ENCODE peak calls at places on chromosomes 6 and 20, in six cellular contexts. W is ELR; S is caudate nucleus; Q is stimulated activated CD4-positive, alpha-beta T cell treated with anti-CD3 and anti-CD28 coated beads, Interleukin-12 subunit alpha, Interleukin-12 subunit beta, amount 100 ng/mL, for 48 hours; E is AG08396; H is effector CD4-positive, alpha-beta T cell. B is an unnamed sample.

GRCh38 chr20:17771206-17772004 is 71.6 kb downstream of the BANF2 start:
- DNase-seq in E (no peak), S (no peak), H (no peak), Q (no peak), W (no peak), B (no peak)

GRCh38 chr6:136788069-136788902 is 4.0 kb downstream of the MAP3K5 start:
- DNase-seq in S (no peak), Q (no peak), W (peak; percentile 86), E (no peak), H (peak; percentile 11), B (peak; percentile 72)

GRCh38 chr6:36914227-36914794 is 28.6 kb downstream of the C6orf89 start:
- DNase-seq in E (no peak), S (no peak), H (peak; percentile 9), Q (no peak), W (peak; percentile 80), B (no peak)

GRCh38 chr20:37081717-37082289 is 14.0 kb downstream of the RBL1 start:
- DNase-seq in S (no peak), W (peak; percentile 21), Q (no peak), H (peak; percentile 42), E (no peak), B (peak; percentile 7)

GRCh38 chr6:96065211-96065610 is 49.4 kb downstream of the FUT9 start:
- DNase-seq in S (no peak), H (no peak), W (no peak), E (no peak), Q (no peak), B (no peak)

GRCh38 chr20:3031524-3032147 is 11.8 kb upstream of the GNRH2 start:
- DNase-seq in S (no peak), E (no peak), W (no peak), H (no peak), Q (no peak), B (no peak)

GRCh38 chr6:93423542-93423941 is 4.2 kb upstream of the EPHA7 start:
- DNase-seq in H (no peak), Q (no peak), E (no peak), S (no peak), W (peak; percentile 6), B (peak; percentile 43)

GRCh38 chr20:41437836-41438235 is 71.2 kb upstream of the EMILIN3 start:
- DNase-seq in Q (no peak), H (no peak), E (no peak), W (no peak), S (no peak), B (peak; percentile 7)

GRCh38 chr6:14734416-14735340 is 511.2 kb upstream of the JARID2 start:
- DNase-seq in H (no peak), E (peak; percentile 32), S (no peak), Q (no peak), W (peak; percentile 93), B (peak; percentile 90)

GRCh38 chr6:166862287-166862977 is 93.9 kb downstream of the RNASET2 start:
- DNase-seq in S (no peak), H (peak; percentile 14), E (peak; percentile 38), W (no peak), Q (no peak), B (no peak)

GRCh38 chr6:56795852-56796532 is 153.3 kb upstream of the DST start:
- DNase-seq in Q (no peak), W (peak; percentile 69), E (no peak), S (no peak), H (no peak), B (no peak)

GRCh38 chr20:23205221-23205620 is 119.1 kb upstream of the CD93 start:
- DNase-seq in E (no peak), W (no peak), H (no peak), S (no peak), Q (no peak), B (no peak)

GRCh38 chr6:158219229-158219628 is 51.1 kb downstream of the GTF2H5 start:
- DNase-seq in W (peak; percentile 84), H (no peak), S (no peak), Q (no peak), E (peak; percentile 82), B (peak; percentile 94)

GRCh38 chr6:129498950-129499870 is 210.8 kb downstream of the ARHGAP18 start:
- DNase-seq in E (no peak), H (peak; percentile 15), Q (no peak), W (peak; percentile 83), S (no peak), B (peak; percentile 78)

GRCh38 chr6:88165877-88166492 is at the start of gene CNR1:
- DNase-seq in W (no peak), Q (no peak), E (peak; percentile 37), S (peak; percentile 41), H (no peak), B (no peak)

GRCh38 chr6:39778581-39779270 is 13.4 kb upstream of the DAAM2 start:
- DNase-seq in H (no peak), S (no peak), E (peak; percentile 36), Q (no peak), W (no peak), B (no peak)

GRCh38 chr20:8583209-8584106 is 451.4 kb downstream of the PLCB1 start:
- DNase-seq in S (peak; percentile 40), E (no peak), W (no peak), H (no peak), Q (no peak), B (no peak)

GRCh38 chr20:17533396-17533795 is 2.2 kb upstream of the BFSP1 start:
- DNase-seq in W (peak; percentile 59), H (no peak), Q (no peak), S (peak; percentile 6), E (peak; percentile 64), B (peak; percentile 88)

GRCh38 chr6:106807946-106808611 is 166.4 kb downstream of the CD24 start:
- DNase-seq in S (no peak), E (no peak), Q (no peak), H (no peak), W (no peak), B (no peak)

B was measured in MV-4-11.